ENCODE peak calls at places on chromosomes 3 and 15, in five cellular contexts. W is GM23248, N is stomach, Q is GM12865, I is NCI-H748 treated with DMSO at 0.1 percent for 48 hours. U is an unnamed sample.

GRCh38 chr3:197430961-197431910 is 124.5 kb downstream of the BDH1 start:
- DNase-seq in W (peak), N (no peak), Q (no peak), I (no peak), U (no peak)

GRCh38 chr15:66112388-66112787 is 141.2 kb downstream of the MEGF11 start:
- DNase-seq in W (no peak), N (no peak), Q (no peak), I (no peak), U (no peak)

GRCh38 chr15:48647963-48648362 is 2.5 kb upstream of the FBN1 start:
- DNase-seq in W (peak), N (no peak), Q (no peak), I (no peak), U (peak)

GRCh38 chr3:64049136-64049535 is 25.8 kb upstream of the PSMD6 start:
- DNase-seq in W (peak), N (no peak), Q (no peak), I (no peak), U (no peak)

GRCh38 chr15:43792761-43793493 is 807 bp downstream of the SERF2 start:
- DNase-seq in W (peak), N (no peak), Q (peak), I (no peak), U (no peak)

GRCh38 chr3:52787246-52787645 is 7.3 kb upstream of the ITIH3 start:
- DNase-seq in W (no peak), N (no peak), Q (no peak), I (no peak), U (no peak)

GRCh38 chr15:66798426-66799061 is 96.5 kb downstream of the SMAD6 start:
- DNase-seq in W (peak), N (no peak), Q (no peak), I (no peak), U (no peak)

GRCh38 chr3:187978433-187979011 is 175.4 kb upstream of the LPP start:
- DNase-seq in W (no peak), N (no peak), Q (no peak), I (no peak), U (no peak)

GRCh38 chr3:151477596-151478375 is 16.9 kb upstream of the IGSF10 start:
- DNase-seq in W (no peak), N (no peak), Q (no peak), I (no peak), U (no peak)

GRCh38 chr3:112847692-112848091 is 1.0 kb upstream of the CD200R1L start:
- DNase-seq in W (no peak), N (no peak), Q (peak), I (no peak), U (no peak)

GRCh38 chr3:140933552-140933951 is 8.1 kb upstream of the SLC25A36 start:
- DNase-seq in W (no peak), N (no peak), Q (no peak), I (no peak), U (no peak)

GRCh38 chr15:40314723-40315276 is 7.1 kb upstream of the PLCB2 start:
- DNase-seq in W (peak), N (no peak), Q (no peak), I (no peak), U (no peak)

GRCh38 chr3:14152963-14153355 is 25.4 kb downstream of the XPC start:
- DNase-seq in W (no peak), N (no peak), Q (no peak), I (no peak), U (no peak)

GRCh38 chr15:35151782-35152181 is 66.7 kb upstream of the NANOGP8 start:
- DNase-seq in W (no peak), N (no peak), Q (no peak), I (no peak), U (no peak)

GRCh38 chr3:124387008-124387407 is 343.2 kb upstream of the UMPS start:
- DNase-seq in W (no peak), N (no peak), Q (no peak), I (no peak), U (no peak)

GRCh38 chr3:178646205-178646604 is 110.0 kb downstream of the KCNMB2 start:
- DNase-seq in W (no peak), N (no peak), Q (no peak), I (no peak), U (no peak)

GRCh38 chr3:45029661-45030060 is 3.6 kb downstream of the CLEC3B start:
- DNase-seq in W (peak), N (no peak), Q (no peak), I (no peak), U (no peak)

GRCh38 chr3:143241556-143241955 is 122.0 kb downstream of the CHST2 start:
- DNase-seq in W (peak), N (no peak), Q (no peak), I (no peak), U (no peak)

GRCh38 chr3:111616417-111617105 is 21.4 kb upstream of the ZBED2 start:
- DNase-seq in W (peak), N (no peak), Q (peak), I (no peak), U (peak)

GRCh38 chr15:40992825-40993224 is 39.6 kb downstream of the CHAC1 start:
- DNase-seq in W (no peak), N (no peak), Q (no peak), I (no peak), U (no peak)

GRCh38 chr3:129656659-129657247 is 50.3 kb upstream of the PLXND1 start:
- DNase-seq in W (no peak), N (no peak), Q (no peak), I (no peak), U (no peak)

GRCh38 chr3:97823081-97823480 is 1.3 kb downstream of the CRYBG3 start:
- DNase-seq in W (peak), N (no peak), Q (no peak), I (no peak), U (peak)

GRCh38 chr3:71893120-71893519 is 108.2 kb upstream of the PROK2 start:
- DNase-seq in W (no peak), N (no peak), Q (peak), I (no peak), U (no peak)

GRCh38 chr3:115576325-115576724 is 47.0 kb upstream of the GAP43 start:
- DNase-seq in W (no peak), N (no peak), Q (no peak), I (no peak), U (no peak)

GRCh38 chr3:32457971-32458471 is 44.6 kb downstream of the CMTM6 start:
- DNase-seq in W (no peak), N (no peak), Q (no peak), I (no peak), U (no peak)

GRCh38 chr15:31328999-31329639 is 2.5 kb downstream of the KLF13 start:
- DNase-seq in W (peak), N (no peak), Q (peak), I (no peak), U (peak)

GRCh38 chr3:51671090-51672082 is at the start of gene TEX264:
- DNase-seq in W (peak), N (peak), Q (peak), I (peak), U (peak)

GRCh38 chr15:80906159-80906775 is 83.4 kb downstream of the MESD start:
- DNase-seq in W (peak), N (no peak), Q (no peak), I (peak), U (no peak)

GRCh38 chr3:119297169-119297568 is 3.0 kb downstream of the ARHGAP31 start:
- DNase-seq in W (peak), N (no peak), Q (no peak), I (no peak), U (no peak)

GRCh38 chr3:45673273-45673672 is 15.9 kb upstream of the SACM1L start:
- DNase-seq in W (no peak), N (no peak), Q (no peak), I (no peak), U (no peak)

GRCh38 chr15:73686781-73687256 is 2.6 kb downstream of the CD276 start:
- DNase-seq in W (peak), N (no peak), Q (no peak), I (no peak), U (no peak)

GRCh38 chr3:71421820-71422566 is 161.5 kb downstream of the FOXP1 start:
- DNase-seq in W (no peak), N (no peak), Q (peak), I (no peak), U (no peak)

GRCh38 chr3:43290961-43291360 is 4.6 kb downstream of the SNRK start:
- DNase-seq in W (peak), N (no peak), Q (no peak), I (no peak), U (no peak)

GRCh38 chr3:79016587-79017380 is 751.0 kb downstream of the ROBO1 start:
- DNase-seq in W (peak), N (no peak), Q (no peak), I (no peak), U (peak)

GRCh38 chr15:101318810-101319200 is 23.8 kb upstream of the SNRPA1 start:
- DNase-seq in W (no peak), N (no peak), Q (no peak), I (no peak), U (peak)